ENCODE peak calls at places on chromosomes 1 and 21, in ten cellular contexts. V is PC-3; B is right atrium auricular region; J is ovary; C is effector memory CD4-positive, alpha-beta T cell; A is pancreas; O is stomach; T is OCI-LY7; D is left ventricle myocardium inferior; E is GM23248. R is an unnamed sample.

GRCh38 chr1:188670837-188671236 is 1806.8 kb downstream of the BRINP3 start:
- DNase-seq in A (no peak), V (peak; percentile 80), C (no peak), O (no peak), J (no peak), D (no peak), B (no peak), E (no peak), T (no peak), R (peak; percentile 40)

GRCh38 chr1:66266350-66266749 is 267.6 kb upstream of the SGIP1 start:
- DNase-seq in A (no peak), D (no peak), C (no peak), E (peak; percentile 40), T (no peak), V (peak; percentile 74), B (no peak), O (no peak), J (no peak), R (peak; percentile 63)

GRCh38 chr1:67404212-67404620 is 26.0 kb downstream of the SERBP1 start:
- DNase-seq in B (no peak), V (no peak), D (no peak), T (no peak), E (peak; percentile 42), O (no peak), C (no peak), J (no peak), A (no peak), R (no peak)

GRCh38 chr21:36337099-36337509 is 17.1 kb downstream of the MORC3 start:
- DNase-seq in E (peak; percentile 85), O (no peak), T (no peak), J (no peak), V (peak; percentile 76), C (no peak), D (no peak), A (no peak), B (no peak), R (peak; percentile 95)

GRCh38 chr1:83086986-83087512 is 911.9 kb downstream of the TTLL7 start:
- DNase-seq in A (no peak), V (no peak), O (no peak), J (no peak), C (no peak), B (no peak), T (no peak), E (no peak), D (no peak), R (no peak)

GRCh38 chr1:46735708-46736324 is 16.9 kb upstream of the EFCAB14 start:
- DNase-seq in A (peak; percentile 36), E (peak; percentile 72), V (peak; percentile 72), B (no peak), D (no peak), T (peak; percentile 51), C (no peak), O (no peak), J (no peak), R (peak; percentile 51)

GRCh38 chr1:94633051-94633450 is 91.5 kb upstream of the F3 start:
- DNase-seq in A (peak; percentile 36), D (no peak), T (no peak), E (peak; percentile 81), B (no peak), J (no peak), O (no peak), C (no peak), V (no peak), R (no peak)

GRCh38 chr21:40853956-40854688 is 7.2 kb upstream of the DSCAM start:
- DNase-seq in V (no peak), B (no peak), E (no peak), A (no peak), C (no peak), J (no peak), T (no peak), O (no peak), D (no peak), R (no peak)

GRCh38 chr1:203528098-203528497 is 34.1 kb downstream of the OPTC start:
- DNase-seq in C (no peak), E (no peak), J (no peak), B (no peak), V (no peak), T (no peak), A (no peak), O (no peak), D (no peak), R (no peak)

GRCh38 chr1:244836135-244836521 is 670 bp downstream of the COX20 start:
- DNase-seq in V (peak; percentile 50), A (no peak), T (peak; percentile 45), D (no peak), O (no peak), E (peak; percentile 60), C (no peak), J (no peak), B (no peak), R (peak; percentile 22)
- H3K4me1 ChIP-seq in V (peaks cover 47% of the 10 kb centered on the region), A (peaks cover 11% of the 10 kb centered on the region), T (peaks cover 77% of the 10 kb centered on the region), D (peaks cover 68% of the 10 kb centered on the region), O (peaks cover 66% of the 10 kb centered on the region), E (peaks cover 25% of the 10 kb centered on the region), C (peaks cover 10% of the 10 kb centered on the region), J (peaks cover 4% of the 10 kb centered on the region), B (no peaks in the 10 kb centered on the region), R (peaks cover 4% of the 10 kb centered on the region)

GRCh38 chr1:18955442-18956188 is 861 bp downstream of the IFFO2 start:
- DNase-seq in C (peak; percentile 36), E (peak; percentile 67), J (peak; percentile 51), B (no peak), A (peak; percentile 64), O (peak; percentile 55), D (no peak), V (peak; percentile 39), T (peak; percentile 46), R (no peak)

GRCh38 chr1:18956189-18957135 is at the start of gene IFFO2:
- DNase-seq in D (peak; percentile 98), A (peak; percentile 98), E (peak; percentile 97), V (peak; percentile 97), C (peak; percentile 98), J (peak; percentile 99), T (peak; percentile 90), O (peak; percentile 99), B (peak; percentile 95), R (peak; percentile 79)

GRCh38 chr1:18955116-18955441 is 1.4 kb downstream of the IFFO2 start:
- DNase-seq in J (no peak), C (no peak), V (no peak), T (no peak), D (no peak), B (no peak), A (no peak), O (no peak), E (no peak), R (no peak)

GRCh38 chr1:18953656-18954259 is 2.7 kb downstream of the IFFO2 start:
- DNase-seq in C (no peak), V (no peak), A (no peak), E (no peak), T (no peak), B (no peak), J (no peak), D (no peak), O (no peak), R (no peak)

GRCh38 chr1:18954270-18955071 is 2.0 kb downstream of the IFFO2 start:
- DNase-seq in D (no peak), V (peak; percentile 30), T (no peak), J (no peak), C (no peak), E (peak; percentile 63), O (no peak), B (no peak), A (no peak), R (no peak)
- H3K4me1 ChIP-seq in D (peaks cover 65% of the 10 kb centered on the region), V (peaks cover 43% of the 10 kb centered on the region), T (peaks cover 15% of the 10 kb centered on the region), J (peaks cover 19% of the 10 kb centered on the region), C (peaks cover 71% of the 10 kb centered on the region), E (peaks cover 50% of the 10 kb centered on the region), O (peaks cover 73% of the 10 kb centered on the region), B (no peaks in the 10 kb centered on the region), A (peaks cover 38% of the 10 kb centered on the region), R (peaks cover 34% of the 10 kb centered on the region)

DNA sequence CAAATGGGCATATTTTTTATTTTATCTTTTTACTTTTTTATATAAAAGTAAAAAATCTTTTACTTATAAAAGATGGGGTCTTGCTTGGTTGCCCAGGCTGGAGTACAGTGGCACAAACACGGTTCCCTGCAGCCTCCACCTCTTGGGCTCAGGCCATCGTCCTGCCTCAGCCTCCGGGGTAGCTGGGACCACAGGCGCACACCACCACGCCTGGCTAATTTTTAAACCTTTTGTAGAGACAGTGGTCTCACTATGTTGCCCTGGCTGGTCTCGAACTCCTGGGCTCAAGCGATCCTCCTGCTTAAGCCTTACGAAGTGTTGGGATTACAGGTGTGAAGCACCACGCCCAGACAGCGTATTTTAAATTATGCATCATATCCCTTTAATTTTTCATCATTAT is 986 bp downstream of the H6PD start:
- DNase-seq in B (no peak), E (no peak), O (no peak), D (no peak), A (no peak), J (peak; percentile 40), T (no peak), V (no peak), C (no peak), R (no peak)
- H3K4me1 ChIP-seq in B (no peaks in the 10 kb centered on the region), E (peaks cover 45% of the 10 kb centered on the region), O (peaks cover 76% of the 10 kb centered on the region), D (peaks cover 72% of the 10 kb centered on the region), A (peaks cover 48% of the 10 kb centered on the region), J (peaks cover 27% of the 10 kb centered on the region), T (peaks cover 41% of the 10 kb centered on the region), V (peaks cover 3% of the 10 kb centered on the region), C (peaks cover 24% of the 10 kb centered on the region), R (peaks cover 11% of the 10 kb centered on the region)

GRCh38 chr1:16009030-16009460 is 5.0 kb downstream of the SRARP start:
- DNase-seq in C (peak; percentile 58), V (peak; percentile 83), A (peak; percentile 76), B (peak; percentile 88), J (peak; percentile 91), E (peak; percentile 79), O (peak; percentile 87), D (peak; percentile 79), T (peak; percentile 68), R (no peak)

GRCh38 chr1:16006552-16007485 is 2.8 kb downstream of the SRARP start:
- DNase-seq in D (no peak), C (no peak), E (peak; percentile 60), B (no peak), V (peak; percentile 46), O (no peak), A (no peak), T (peak; percentile 26), J (no peak), R (peak; percentile 64)

GRCh38 chr1:16006010-16006409 is 2.0 kb downstream of the SRARP start:
- DNase-seq in B (no peak), D (no peak), J (no peak), T (no peak), C (no peak), E (no peak), O (no peak), V (no peak), A (no peak), R (no peak)

GRCh38 chr1:16009678-16010077 is 5.6 kb downstream of the SRARP start:
- DNase-seq in O (no peak), J (peak; percentile 26), E (no peak), D (no peak), A (no peak), V (no peak), B (no peak), T (no peak), C (no peak), R (no peak)

DNA sequence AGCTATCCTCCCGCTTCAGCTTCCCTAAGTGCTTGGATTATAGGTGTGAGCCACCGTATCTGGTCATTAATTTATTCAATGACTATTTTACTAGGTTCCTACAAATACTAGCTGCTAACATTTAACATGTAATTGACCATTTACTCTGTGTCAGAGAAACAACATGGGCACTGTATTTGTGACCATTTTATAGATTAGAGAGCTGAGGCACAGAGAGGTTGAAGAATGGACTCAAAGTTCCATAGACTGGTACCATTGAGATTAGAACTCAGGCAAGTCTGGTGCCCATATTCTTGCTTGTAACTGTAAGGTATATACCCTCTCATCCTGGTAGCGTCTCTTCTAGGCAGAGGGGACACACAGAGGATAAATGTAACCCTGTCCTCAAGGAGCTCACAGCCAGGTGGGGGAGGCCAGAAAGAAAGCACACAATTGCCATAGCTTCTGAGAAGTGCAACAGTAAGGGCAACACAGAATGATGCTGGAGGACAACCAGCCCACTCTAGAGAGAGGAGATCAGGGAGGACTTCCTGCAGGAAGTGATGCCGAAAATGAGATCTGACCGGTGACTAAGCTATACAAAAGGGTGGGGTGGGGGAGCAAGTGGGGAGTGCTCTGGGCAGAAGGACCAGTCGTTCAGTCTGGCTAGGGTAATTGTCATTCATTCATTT is 3.8 kb downstream of the SRARP start:
- DNase-seq in T (no peak), D (no peak), O (no peak), B (no peak), A (no peak), J (peak; percentile 1), E (no peak), V (no peak), C (no peak), R (no peak)
- H3K4me1 ChIP-seq in T (peaks cover 13% of the 10 kb centered on the region), D (peaks cover 9% of the 10 kb centered on the region), O (peaks cover 14% of the 10 kb centered on the region), B (no peaks in the 10 kb centered on the region), A (peaks cover 2% of the 10 kb centered on the region), J (peaks cover 3% of the 10 kb centered on the region), E (peaks cover 13% of the 10 kb centered on the region), V (peaks cover 11% of the 10 kb centered on the region), C (peaks cover 1% of the 10 kb centered on the region), R (peaks cover 8% of the 10 kb centered on the region)

R was measured in foreskin keratinocyte.